ENCODE peak calls at places on chromosomes 5 and 9, in six cellular contexts. F is cardiac fibroblast, I is heart left ventricle, X is RWPE1, E is ascending aorta, A is HuH-7. Y is an unnamed sample.
A peak's percentile ranks its signal among the peaks of the same experiment; 100 is the strongest.

GRCh38 chr9:113633782-113634596 is 170.5 kb downstream of the RGS3 start:
- DNase-seq in F (no peak), I (no peak), X (no peak), E (no peak), A (no peak), Y (no peak)

GRCh38 chr9:129231759-129232158 is 53.7 kb upstream of the IER5L start:
- DNase-seq in F (no peak), I (no peak), X (no peak), E (no peak), A (no peak), Y (no peak)

GRCh38 chr5:32001284-32001683 is 172.8 kb downstream of the GOLPH3 start:
- DNase-seq in F (no peak), I (no peak), X (no peak), E (no peak), A (no peak), Y (no peak)

GRCh38 chr5:172795401-172795977 is 24.5 kb upstream of the DUSP1 start:
- DNase-seq in F (peak; percentile 100), I (peak; percentile 95), X (peak; percentile 53), E (peak; percentile 93), A (no peak), Y (no peak)

GRCh38 chr5:76084496-76085285 is 1.5 kb downstream of the SV2C start:
- DNase-seq in F (peak; percentile 2), I (no peak), X (no peak), E (no peak), A (no peak), Y (no peak)

GRCh38 chr5:174319551-174319950 is 274.0 kb downstream of the NSG2 start:
- DNase-seq in F (no peak), I (no peak), X (no peak), E (no peak), A (no peak), Y (no peak)

GRCh38 chr5:67211926-67212325 is 15.3 kb upstream of the CD180 start:
- DNase-seq in F (peak; percentile 87), I (no peak), X (peak; percentile 76), E (no peak), A (no peak), Y (peak; percentile 64)

GRCh38 chr9:13267743-13268142 is 11.7 kb downstream of the MPDZ start:
- DNase-seq in F (peak; percentile 91), I (no peak), X (peak; percentile 36), E (no peak), A (no peak), Y (peak; percentile 3)

GRCh38 chr9:98314381-98315066 is 59.1 kb upstream of the TBC1D2 start:
- DNase-seq in F (peak; percentile 81), I (no peak), X (peak; percentile 70), E (no peak), A (no peak), Y (peak; percentile 54)

GRCh38 chr5:165497707-165498106 is 1992.3 kb downstream of the MAT2B start:
- DNase-seq in F (peak; percentile 9), I (no peak), X (peak; percentile 37), E (no peak), A (peak; percentile 8), Y (no peak)

GRCh38 chr9:81772144-81772543 is 82.8 kb upstream of the TLE1 start:
- DNase-seq in F (peak; percentile 34), I (no peak), X (no peak), E (no peak), A (no peak), Y (no peak)

GRCh38 chr5:108524564-108524963 is 142.7 kb upstream of the FBXL17 start:
- DNase-seq in F (no peak), I (no peak), X (no peak), E (no peak), A (no peak), Y (no peak)

Y was measured in epithelial cell of prostate.